ENCODE peak calls at places on chromosomes 13 and 19, in six cellular contexts. J is fibroblast of mammary gland, S is IMR-90, K is fibroblast of pulmonary artery, N is transverse colon, F is H1. O is an unnamed sample.

GRCh38 chr13:60094385-60095088 is 69.2 kb downstream of the DIAPH3 start:
- DNase-seq in K (no peak), J (no peak), F (no peak), S (no peak), N (no peak), O (no peak)

GRCh38 chr13:98824376-98825160 is 72.1 kb upstream of the SLC15A1 start:
- DNase-seq in J (peak), K (no peak), F (no peak), S (peak), N (no peak), O (no peak)

GRCh38 chr19:43789029-43789428 is 8.3 kb upstream of the KCNN4 start:
- DNase-seq in J (peak), F (no peak), K (peak), S (peak), N (no peak), O (no peak)

GRCh38 chr13:91119643-91120042 is 227.8 kb upstream of the MIR17HG start:
- DNase-seq in F (no peak), S (no peak), N (no peak), J (no peak), K (no peak), O (no peak)

GRCh38 chr19:33879818-33880575 is 83.3 kb downstream of the KCTD15 start:
- DNase-seq in S (no peak), J (no peak), K (no peak), F (no peak), N (no peak), O (no peak)

GRCh38 chr19:16248380-16249023 is 50.8 kb downstream of the AP1M1 start:
- DNase-seq in N (no peak), K (no peak), F (no peak), J (no peak), S (no peak), O (no peak)

GRCh38 chr13:19587635-19588300 is 26.4 kb upstream of the TPTE2 start:
- DNase-seq in N (no peak), J (peak), K (peak), F (no peak), S (peak), O (no peak)

GRCh38 chr19:54561840-54562239 is 11.8 kb upstream of the LILRA2 start:
- DNase-seq in K (no peak), F (no peak), N (no peak), S (no peak), J (no peak), O (no peak)

GRCh38 chr19:50380137-50380536 is 3.9 kb downstream of the NR1H2 start:
- DNase-seq in K (no peak), S (peak), F (no peak), J (peak), N (no peak), O (no peak)

GRCh38 chr19:48818234-48818823 is 7.5 kb upstream of the BCAT2 start:
- DNase-seq in J (no peak), N (peak), K (no peak), S (no peak), F (no peak), O (no peak)

GRCh38 chr13:35552172-35552844 is 75.8 kb upstream of the MAB21L1 start:
- DNase-seq in J (peak), F (no peak), S (peak), K (peak), N (no peak), O (no peak)

GRCh38 chr13:48303331-48304131 is at the start of gene RB1:
- DNase-seq in J (peak), F (peak), K (peak), S (peak), N (peak), O (peak)

GRCh38 chr13:27631665-27632064 is 10.0 kb downstream of the POLR1D start:
- DNase-seq in K (no peak), J (no peak), N (no peak), S (no peak), F (no peak), O (no peak)

GRCh38 chr13:97141564-97142005 is 80.5 kb upstream of the MBNL2 start:
- DNase-seq in F (no peak), S (peak), J (peak), K (peak), N (peak), O (no peak)

GRCh38 chr13:60511637-60512036 is 114.6 kb downstream of the TDRD3 start:
- DNase-seq in S (no peak), N (no peak), J (no peak), F (no peak), K (no peak), O (no peak)

GRCh38 chr13:51520524-51520923 is 63.7 kb upstream of the WDFY2 start:
- DNase-seq in J (peak), N (no peak), F (no peak), K (peak), S (peak), O (no peak)

GRCh38 chr13:52924241-52925148 is 76.1 kb upstream of the PCDH8 start:
- DNase-seq in F (no peak), N (no peak), S (no peak), K (no peak), J (no peak), O (no peak)

GRCh38 chr19:2032296-2032941 is 16.9 kb upstream of the BTBD2 start:
- DNase-seq in J (peak), S (peak), N (peak), K (peak), F (peak), O (peak)

GRCh38 chr13:76216729-76217128 is 580.6 kb downstream of the LMO7 start:
- DNase-seq in F (no peak), S (no peak), K (no peak), J (peak), N (no peak), O (no peak)

GRCh38 chr19:38003427-38004099 is 96.6 kb downstream of the SIPA1L3 start:
- DNase-seq in J (peak), K (peak), F (peak), N (peak), S (peak), O (no peak)

GRCh38 chr19:42116308-42117075 is 15.8 kb downstream of the POU2F2 start:
- DNase-seq in S (no peak), F (no peak), K (no peak), N (no peak), J (no peak), O (no peak)
- TF ChIP-seq CTCF in S (no peak), F (peak), K (no peak), N (no peak), J (peak), O (no peak)

GRCh38 chr13:40786568-40786996 is 2.8 kb upstream of the SLC25A15 start:
- DNase-seq in S (peak), F (no peak), J (peak), K (peak), N (no peak), O (no peak)

GRCh38 chr13:40790232-40790631 is 821 bp downstream of the SLC25A15 start:
- DNase-seq in N (no peak), F (no peak), K (no peak), J (no peak), S (no peak), O (no peak)

GRCh38 chr13:40792284-40793051 is 3.1 kb downstream of the SLC25A15 start:
- DNase-seq in F (no peak), S (no peak), K (no peak), J (no peak), N (no peak), O (no peak)

GRCh38 chr13:40787062-40787461 is 2.3 kb upstream of the SLC25A15 start:
- DNase-seq in K (peak), F (no peak), S (peak), N (no peak), J (peak), O (no peak)

GRCh38 chr13:40789275-40790231 is at the start of gene SLC25A15:
- DNase-seq in J (peak), K (peak), F (peak), N (peak), S (peak), O (no peak)
- TF ChIP-seq CTCF in J (no peak), K (no peak), F (no peak), N (peak), S (peak), O (peak)

GRCh38 chr19:13091400-13092161 is 11.1 kb downstream of the LYL1 start:
- DNase-seq in K (peak), J (peak), S (peak), F (peak), N (no peak), O (no peak)
- TF ChIP-seq CTCF in K (no peak), J (no peak), S (peak), F (no peak), N (no peak), O (no peak)

DNA sequence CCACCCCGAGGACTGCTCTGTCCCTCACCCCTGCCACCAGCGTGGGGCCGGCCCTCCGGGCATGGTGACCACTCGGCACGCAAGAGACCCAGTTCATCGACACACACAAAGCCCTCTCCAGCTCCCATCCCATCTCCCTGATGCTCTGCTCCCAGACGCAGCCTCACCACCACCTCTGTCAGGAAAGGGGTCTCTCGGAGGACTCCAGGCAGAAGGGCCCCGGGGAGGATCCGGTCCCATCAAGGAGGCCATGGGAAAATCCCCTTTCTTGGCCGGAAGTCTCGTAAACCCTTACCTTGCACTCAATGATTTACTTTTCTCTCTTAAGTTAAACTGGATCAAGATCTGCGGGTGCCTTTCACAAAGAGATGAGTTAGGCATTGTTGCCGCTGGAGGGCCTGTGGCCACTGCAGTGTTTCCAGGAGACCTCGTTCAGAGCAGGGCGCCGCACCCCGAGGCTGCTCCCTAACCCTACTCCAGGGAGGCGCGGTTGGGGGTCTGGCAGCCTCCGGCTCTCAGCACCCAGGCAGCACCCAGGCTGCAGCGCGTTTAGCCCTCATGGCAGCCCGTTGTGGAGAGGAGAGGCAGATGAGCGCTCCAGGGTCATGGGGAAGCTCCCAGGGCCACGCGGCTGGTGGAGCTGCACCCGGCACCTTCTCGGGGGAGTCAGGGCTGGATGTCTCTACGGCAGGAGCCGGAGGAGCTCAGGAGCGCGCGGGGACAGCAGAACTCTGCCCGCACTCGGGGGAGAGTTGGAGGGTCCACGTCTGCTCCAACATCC is 31.0 kb downstream of the C2CD4C start:
- DNase-seq in N (no peak), J (no peak), S (no peak), F (no peak), K (no peak), O (no peak)
- TF ChIP-seq CTCF in N (no peak), J (peak), S (no peak), F (no peak), K (no peak), O (no peak)

DNA sequence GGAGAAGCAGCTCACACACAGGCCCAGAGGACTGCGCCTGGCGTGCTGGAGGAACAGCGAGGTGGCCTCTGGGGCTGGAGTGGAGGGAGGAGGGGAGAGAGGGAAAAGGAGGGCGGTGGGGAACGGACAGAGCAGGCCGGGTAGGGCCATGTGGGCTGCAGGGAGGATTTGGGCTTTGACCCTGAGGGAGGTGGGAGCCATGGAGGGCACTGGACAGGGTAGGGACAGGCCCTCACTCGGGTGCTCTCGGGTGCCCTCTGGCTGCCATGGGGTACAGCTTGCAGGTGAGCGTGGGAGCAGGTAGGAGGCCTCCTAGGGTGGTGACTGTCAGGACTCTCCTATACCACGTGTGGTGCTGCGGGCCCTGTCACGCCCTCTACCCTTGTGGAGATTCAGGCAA is 22.8 kb downstream of the PLIN4 start:
- DNase-seq in F (peak), J (no peak), K (no peak), S (no peak), N (no peak), O (peak)
- TF ChIP-seq CTCF in F (peak), J (no peak), K (peak), S (peak), N (no peak), O (no peak)

O was measured in CD14-positive monocyte.